ENCODE peak calls at places on chromosomes 4 and X, in ten cellular contexts. One of them, this sample, is unnamed.

GRCh38 chrX:39253551-39253950 is 452.3 kb downstream of the MID1IP1 start:
- DNase-seq in pancreas: no peak
- DNase-seq in uterus: no peak
- DNase-seq in cardiac fibroblast: no peak
- DNase-seq in epithelial cell of esophagus: peak
- DNase-seq in adrenal gland: no peak
- DNase-seq in AG09319: no peak
- DNase-seq in cardiac muscle cell: peak
- DNase-seq in GM20000: no peak
- DNase-seq in dorsolateral prefrontal cortex: no peak
- DNase-seq in this sample: no peak

GRCh38 chr4:153611679-153612078 is 72.4 kb upstream of the TLR2 start:
- DNase-seq in GM20000: no peak
- DNase-seq in epithelial cell of esophagus: peak
- DNase-seq in dorsolateral prefrontal cortex: no peak
- DNase-seq in uterus: no peak
- DNase-seq in cardiac muscle cell: peak
- DNase-seq in pancreas: no peak
- DNase-seq in AG09319: no peak
- DNase-seq in adrenal gland: no peak
- DNase-seq in cardiac fibroblast: peak
- DNase-seq in this sample: no peak

GRCh38 chr4:75729836-75730235 is 5.5 kb downstream of the USO1 start:
- DNase-seq in pancreas: no peak
- DNase-seq in cardiac muscle cell: no peak
- DNase-seq in cardiac fibroblast: no peak
- DNase-seq in adrenal gland: no peak
- DNase-seq in AG09319: no peak
- DNase-seq in epithelial cell of esophagus: no peak
- DNase-seq in dorsolateral prefrontal cortex: no peak
- DNase-seq in uterus: no peak
- DNase-seq in GM20000: no peak
- DNase-seq in this sample: no peak

GRCh38 chr4:111959202-111959601 is 186.1 kb upstream of the FAM241A start:
- DNase-seq in epithelial cell of esophagus: peak
- DNase-seq in AG09319: no peak
- DNase-seq in cardiac fibroblast: peak
- DNase-seq in uterus: no peak
- DNase-seq in pancreas: no peak
- DNase-seq in cardiac muscle cell: peak
- DNase-seq in dorsolateral prefrontal cortex: no peak
- DNase-seq in GM20000: no peak
- DNase-seq in adrenal gland: no peak
- DNase-seq in this sample: no peak

GRCh38 chr4:182600836-182601235 is 316.4 kb downstream of the DCTD start:
- DNase-seq in epithelial cell of esophagus: no peak
- DNase-seq in uterus: no peak
- DNase-seq in AG09319: no peak
- DNase-seq in dorsolateral prefrontal cortex: no peak
- DNase-seq in cardiac muscle cell: no peak
- DNase-seq in GM20000: no peak
- DNase-seq in pancreas: no peak
- DNase-seq in cardiac fibroblast: no peak
- DNase-seq in adrenal gland: no peak
- DNase-seq in this sample: no peak

GRCh38 chrX:135985974-135986312 is 708 bp downstream of the SLC9A6 start:
- DNase-seq in epithelial cell of esophagus: no peak
- DNase-seq in cardiac fibroblast: no peak
- DNase-seq in cardiac muscle cell: no peak
- DNase-seq in pancreas: no peak
- DNase-seq in adrenal gland: no peak
- DNase-seq in uterus: no peak
- DNase-seq in GM20000: peak
- DNase-seq in AG09319: no peak
- DNase-seq in dorsolateral prefrontal cortex: no peak
- DNase-seq in this sample: no peak

GRCh38 chr4:149785686-149786431 is 29.8 kb downstream of the IQCM start:
- DNase-seq in dorsolateral prefrontal cortex: no peak
- DNase-seq in cardiac muscle cell: peak
- DNase-seq in uterus: no peak
- DNase-seq in pancreas: no peak
- DNase-seq in epithelial cell of esophagus: no peak
- DNase-seq in cardiac fibroblast: peak
- DNase-seq in AG09319: peak
- DNase-seq in GM20000: no peak
- DNase-seq in adrenal gland: no peak
- DNase-seq in this sample: no peak

GRCh38 chrX:69179380-69179911 is 14.2 kb upstream of the PJA1 start:
- DNase-seq in pancreas: no peak
- DNase-seq in GM20000: no peak
- DNase-seq in epithelial cell of esophagus: no peak
- DNase-seq in cardiac fibroblast: peak
- DNase-seq in AG09319: no peak
- DNase-seq in adrenal gland: no peak
- DNase-seq in uterus: peak
- DNase-seq in cardiac muscle cell: peak
- DNase-seq in dorsolateral prefrontal cortex: peak
- DNase-seq in this sample: no peak

GRCh38 chrX:24391362-24391761 is 30.9 kb downstream of the SUPT20HL1 start:
- DNase-seq in dorsolateral prefrontal cortex: no peak
- DNase-seq in pancreas: no peak
- DNase-seq in AG09319: no peak
- DNase-seq in cardiac fibroblast: no peak
- DNase-seq in GM20000: no peak
- DNase-seq in adrenal gland: no peak
- DNase-seq in uterus: no peak
- DNase-seq in epithelial cell of esophagus: no peak
- DNase-seq in cardiac muscle cell: no peak
- DNase-seq in this sample: no peak

GRCh38 chr4:145618210-145618911 is 824 bp upstream of the MMAA start:
- DNase-seq in epithelial cell of esophagus: peak
- DNase-seq in pancreas: no peak
- DNase-seq in GM20000: peak
- DNase-seq in AG09319: no peak
- DNase-seq in adrenal gland: peak
- DNase-seq in cardiac muscle cell: no peak
- DNase-seq in cardiac fibroblast: no peak
- DNase-seq in dorsolateral prefrontal cortex: no peak
- DNase-seq in uterus: no peak
- DNase-seq in this sample: no peak

GRCh38 chr4:19930742-19931141 is 321.0 kb upstream of the SLIT2 start:
- DNase-seq in epithelial cell of esophagus: no peak
- DNase-seq in cardiac muscle cell: no peak
- DNase-seq in GM20000: no peak
- DNase-seq in uterus: no peak
- DNase-seq in AG09319: no peak
- DNase-seq in adrenal gland: no peak
- DNase-seq in pancreas: no peak
- DNase-seq in dorsolateral prefrontal cortex: no peak
- DNase-seq in cardiac fibroblast: no peak
- DNase-seq in this sample: no peak

GRCh38 chrX:16946971-16947562 is 609 bp downstream of the REPS2 start:
- DNase-seq in adrenal gland: peak
- DNase-seq in cardiac fibroblast: no peak
- DNase-seq in AG09319: no peak
- DNase-seq in GM20000: peak
- DNase-seq in cardiac muscle cell: no peak
- DNase-seq in epithelial cell of esophagus: no peak
- DNase-seq in dorsolateral prefrontal cortex: no peak
- DNase-seq in pancreas: peak
- DNase-seq in uterus: peak
- DNase-seq in this sample: peak

GRCh38 chrX:152733261-152733975 is at the start of the genes CSAG1 and MAGEA12:
- DNase-seq in epithelial cell of esophagus: no peak
- DNase-seq in pancreas: no peak
- DNase-seq in cardiac muscle cell: no peak
- DNase-seq in GM20000: no peak
- DNase-seq in adrenal gland: no peak
- DNase-seq in AG09319: no peak
- DNase-seq in uterus: no peak
- DNase-seq in cardiac fibroblast: no peak
- DNase-seq in dorsolateral prefrontal cortex: no peak
- DNase-seq in this sample: no peak

GRCh38 chr4:1105662-1106061 is 7.7 kb downstream of the RNF212 start:
- DNase-seq in AG09319: no peak
- DNase-seq in pancreas: no peak
- DNase-seq in epithelial cell of esophagus: no peak
- DNase-seq in cardiac muscle cell: no peak
- DNase-seq in dorsolateral prefrontal cortex: no peak
- DNase-seq in cardiac fibroblast: no peak
- DNase-seq in adrenal gland: no peak
- DNase-seq in GM20000: no peak
- DNase-seq in uterus: no peak
- DNase-seq in this sample: no peak

GRCh38 chr4:5960197-5960880 is 57.9 kb downstream of the C4orf50 start:
- DNase-seq in adrenal gland: no peak
- DNase-seq in cardiac muscle cell: no peak
- DNase-seq in uterus: no peak
- DNase-seq in AG09319: no peak
- DNase-seq in pancreas: no peak
- DNase-seq in dorsolateral prefrontal cortex: no peak
- DNase-seq in epithelial cell of esophagus: no peak
- DNase-seq in GM20000: no peak
- DNase-seq in cardiac fibroblast: no peak
- DNase-seq in this sample: no peak

GRCh38 chrX:65697915-65698796 is 30.7 kb downstream of the MSN start:
- DNase-seq in AG09319: no peak
- DNase-seq in dorsolateral prefrontal cortex: no peak
- DNase-seq in cardiac fibroblast: peak
- DNase-seq in adrenal gland: peak
- DNase-seq in cardiac muscle cell: peak
- DNase-seq in pancreas: no peak
- DNase-seq in uterus: no peak
- DNase-seq in GM20000: peak
- DNase-seq in epithelial cell of esophagus: no peak
- DNase-seq in this sample: no peak

GRCh38 chrX:57528670-57529255 is 63.0 kb upstream of the ZXDB start:
- DNase-seq in adrenal gland: no peak
- DNase-seq in pancreas: peak
- DNase-seq in dorsolateral prefrontal cortex: no peak
- DNase-seq in AG09319: no peak
- DNase-seq in cardiac fibroblast: peak
- DNase-seq in cardiac muscle cell: no peak
- DNase-seq in epithelial cell of esophagus: peak
- DNase-seq in GM20000: no peak
- DNase-seq in uterus: no peak
- DNase-seq in this sample: no peak
- TF ChIP-seq CTCF in adrenal gland: peak
- TF ChIP-seq CTCF in pancreas: no peak
- TF ChIP-seq CTCF in dorsolateral prefrontal cortex: no peak
- TF ChIP-seq CTCF in AG09319: peak
- TF ChIP-seq CTCF in cardiac fibroblast: peak
- TF ChIP-seq CTCF in cardiac muscle cell: no peak
- TF ChIP-seq CTCF in epithelial cell of esophagus: peak
- TF ChIP-seq CTCF in GM20000: peak
- TF ChIP-seq CTCF in uterus: no peak
- TF ChIP-seq CTCF in this sample: no peak

DNA sequence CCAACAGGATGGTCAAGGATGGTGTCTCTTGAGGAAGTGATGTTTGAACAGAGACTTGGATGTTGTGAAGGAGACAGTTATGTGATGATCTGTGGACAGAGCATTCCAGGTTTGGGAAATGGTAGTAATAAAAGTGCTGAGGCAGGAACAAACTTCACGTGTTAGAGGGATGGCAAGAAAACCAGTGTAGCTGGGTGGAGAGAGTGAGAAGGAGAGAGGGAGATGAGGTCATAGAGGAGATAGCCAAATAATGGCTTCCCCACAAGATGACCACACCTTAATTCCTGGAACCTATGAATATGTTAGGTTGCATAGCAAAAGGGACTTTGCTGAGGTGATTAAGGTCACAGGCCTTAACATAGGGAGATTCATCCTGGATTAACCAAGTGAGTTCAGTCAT is 75.6 kb upstream of the GPR50 start:
- DNase-seq in cardiac muscle cell: no peak
- DNase-seq in epithelial cell of esophagus: no peak
- DNase-seq in GM20000: no peak
- DNase-seq in pancreas: no peak
- DNase-seq in cardiac fibroblast: no peak
- DNase-seq in AG09319: no peak
- DNase-seq in adrenal gland: no peak
- DNase-seq in dorsolateral prefrontal cortex: no peak
- DNase-seq in uterus: no peak
- DNase-seq in this sample: no peak
- TF ChIP-seq CTCF in cardiac muscle cell: no peak
- TF ChIP-seq CTCF in epithelial cell of esophagus: no peak
- TF ChIP-seq CTCF in GM20000: no peak
- TF ChIP-seq CTCF in pancreas: no peak
- TF ChIP-seq CTCF in cardiac fibroblast: no peak
- TF ChIP-seq CTCF in AG09319: no peak
- TF ChIP-seq CTCF in adrenal gland: no peak
- TF ChIP-seq CTCF in dorsolateral prefrontal cortex: no peak
- TF ChIP-seq CTCF in uterus: no peak
- TF ChIP-seq CTCF in this sample: no peak

GRCh38 chr4:56406151-56406550 is 18.9 kb upstream of the AASDH start:
- DNase-seq in pancreas: no peak
- DNase-seq in cardiac fibroblast: no peak
- DNase-seq in uterus: no peak
- DNase-seq in dorsolateral prefrontal cortex: no peak
- DNase-seq in epithelial cell of esophagus: no peak
- DNase-seq in AG09319: no peak
- DNase-seq in GM20000: no peak
- DNase-seq in cardiac muscle cell: no peak
- DNase-seq in adrenal gland: no peak
- DNase-seq in this sample: no peak
- TF ChIP-seq CTCF in pancreas: no peak
- TF ChIP-seq CTCF in cardiac fibroblast: no peak
- TF ChIP-seq CTCF in uterus: no peak
- TF ChIP-seq CTCF in dorsolateral prefrontal cortex: no peak
- TF ChIP-seq CTCF in epithelial cell of esophagus: no peak
- TF ChIP-seq CTCF in AG09319: no peak
- TF ChIP-seq CTCF in GM20000: no peak
- TF ChIP-seq CTCF in cardiac muscle cell: no peak
- TF ChIP-seq CTCF in adrenal gland: no peak
- TF ChIP-seq CTCF in this sample: no peak

DNA sequence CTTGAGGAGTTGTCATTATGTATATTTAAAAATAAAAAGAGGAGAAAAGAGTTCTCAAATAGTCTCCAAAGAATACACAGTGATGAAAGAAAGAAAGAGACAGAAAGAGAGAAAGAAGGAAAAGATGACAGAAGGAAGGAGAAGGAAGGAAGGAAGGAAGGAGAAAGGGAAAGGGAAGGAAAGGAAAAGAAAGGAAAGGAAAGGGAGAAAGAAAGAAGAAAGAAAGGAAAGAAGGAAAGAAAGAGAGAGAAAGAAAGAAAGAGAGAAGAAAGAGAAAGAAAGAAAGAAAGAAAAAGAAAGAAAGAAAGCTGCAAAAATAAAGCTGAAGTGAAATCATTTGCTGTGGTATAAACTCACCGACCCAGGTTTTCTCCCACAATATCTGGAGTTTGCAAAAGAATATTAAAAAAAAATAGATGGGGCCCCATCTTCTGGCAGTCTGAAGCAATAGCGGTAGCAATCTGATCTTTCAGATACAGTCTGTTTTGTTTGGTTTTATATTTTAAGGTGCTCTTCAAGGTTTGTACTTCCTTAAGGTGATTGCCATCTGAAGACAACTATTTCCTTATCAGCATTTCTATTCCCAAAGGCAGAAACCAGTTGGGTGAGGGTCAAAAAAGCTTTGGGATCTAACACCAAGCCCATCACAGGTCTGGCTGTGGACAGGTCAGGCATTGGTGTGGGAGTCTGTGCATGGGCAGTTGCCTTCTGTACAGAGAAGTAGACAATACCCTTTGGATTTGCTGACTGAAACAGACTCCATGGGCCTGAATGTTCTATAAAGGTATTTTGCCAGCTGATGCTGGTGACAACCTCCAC is 160.4 kb downstream of the CPEB2 start:
- DNase-seq in cardiac muscle cell: peak
- DNase-seq in cardiac fibroblast: peak
- DNase-seq in GM20000: peak
- DNase-seq in AG09319: no peak
- DNase-seq in pancreas: no peak
- DNase-seq in uterus: no peak
- DNase-seq in adrenal gland: no peak
- DNase-seq in dorsolateral prefrontal cortex: no peak
- DNase-seq in epithelial cell of esophagus: peak
- DNase-seq in this sample: no peak
- TF ChIP-seq CTCF in cardiac muscle cell: peak
- TF ChIP-seq CTCF in cardiac fibroblast: peak
- TF ChIP-seq CTCF in GM20000: peak
- TF ChIP-seq CTCF in AG09319: peak
- TF ChIP-seq CTCF in pancreas: no peak
- TF ChIP-seq CTCF in uterus: peak
- TF ChIP-seq CTCF in adrenal gland: peak
- TF ChIP-seq CTCF in dorsolateral prefrontal cortex: peak
- TF ChIP-seq CTCF in epithelial cell of esophagus: peak
- TF ChIP-seq CTCF in this sample: no peak